ENCODE peak calls at places on chromosomes 11 and 22, in eight cellular contexts. Y, U, I, E, B, N, A and W are unnamed samples.

GRCh38 chr11:3123316-3123715 is 41.8 kb downstream of the OSBPL5 start:
- DNase-seq in N (no peak), U (no peak), E (no peak), Y (no peak), B (no peak), A (peak), I (no peak), W (no peak)

GRCh38 chr22:46003271-46004091 is 26.5 kb upstream of the WNT7B start:
- DNase-seq in N (no peak), E (no peak), I (no peak), A (no peak), Y (no peak), U (no peak), B (no peak), W (no peak)

GRCh38 chr22:17866621-17867020 is 92.4 kb upstream of the BID start:
- DNase-seq in I (no peak), E (no peak), U (no peak), Y (no peak), N (no peak), B (no peak), A (no peak), W (no peak)

GRCh38 chr22:29380032-29380781 is 8.2 kb downstream of the AP1B1 start:
- DNase-seq in E (no peak), Y (no peak), N (no peak), B (peak), U (no peak), A (no peak), I (no peak), W (no peak)

GRCh38 chr11:72140661-72141060 is 5.1 kb downstream of the FOLR3 start:
- DNase-seq in B (no peak), N (no peak), U (no peak), Y (no peak), A (no peak), E (no peak), I (no peak), W (no peak)

GRCh38 chr11:92227233-92227593 is 2.6 kb downstream of the FAT3 start:
- DNase-seq in E (no peak), U (peak), Y (no peak), I (no peak), A (no peak), B (no peak), N (peak), W (no peak)

GRCh38 chr11:109791337-109791736 is 301.9 kb upstream of the ZC3H12C start:
- DNase-seq in U (no peak), E (no peak), B (no peak), I (no peak), Y (no peak), N (no peak), A (no peak), W (no peak)

GRCh38 chr11:117259417-117259816 is 26.9 kb downstream of the RNF214 start:
- DNase-seq in U (no peak), I (no peak), B (no peak), A (no peak), Y (no peak), E (no peak), N (no peak), W (no peak)

GRCh38 chr22:19134176-19134831 is 3.2 kb downstream of the TSSK2 start:
- DNase-seq in I (no peak), E (no peak), B (no peak), N (no peak), Y (no peak), A (no peak), U (no peak), W (no peak)

GRCh38 chr11:116193321-116194114 is 579.3 kb downstream of the BUD13 start:
- DNase-seq in U (peak), E (no peak), B (no peak), I (no peak), Y (no peak), A (no peak), N (peak), W (peak)

GRCh38 chr11:95388086-95388485 is 157.1 kb upstream of the SESN3 start:
- DNase-seq in I (no peak), U (no peak), E (no peak), N (no peak), B (no peak), Y (no peak), A (no peak), W (no peak)

GRCh38 chr11:86743223-86744118 is 56.9 kb upstream of the PRSS23 start:
- DNase-seq in Y (no peak), N (no peak), E (peak), A (no peak), I (no peak), B (peak), U (no peak), W (no peak)

GRCh38 chr22:35334010-35334409 is 34.3 kb downstream of the TOM1 start:
- DNase-seq in E (no peak), U (no peak), N (no peak), Y (no peak), B (no peak), I (peak), A (no peak), W (no peak)

GRCh38 chr11:68843703-68844312 is 2.1 kb upstream of the CPT1A start:
- DNase-seq in Y (peak), B (no peak), N (peak), I (peak), E (no peak), A (peak), U (no peak), W (peak)

GRCh38 chr22:40345271-40345670 is 1.0 kb upstream of the ADSL start:
- DNase-seq in A (no peak), N (no peak), B (no peak), U (no peak), E (no peak), Y (no peak), I (peak), W (no peak)

GRCh38 chr11:100955318-100955717 is 174.3 kb downstream of the PGR start:
- DNase-seq in I (no peak), B (no peak), E (no peak), Y (no peak), U (no peak), N (no peak), A (no peak), W (no peak)